ENCODE peak calls at places on chromosomes 16 and 17, in six cellular contexts. F is K562, I is A549, R is HepG2, L is GM12878, A is upper lobe of left lung. W is an unnamed sample.
A peak's percentile ranks its signal among the peaks of the same experiment; 100 is the strongest.

GRCh38 chr16:22898874-22899348 is 84.9 kb downstream of the HS3ST2 start:
- ATAC-seq in F (peak; percentile 54), A (peak; percentile 76), L (peak; percentile 60), R (peak; percentile 93), I (peak; percentile 73), W (peak; percentile 80)

GRCh38 chr17:71900830-71901229 is 220.0 kb upstream of the SOX9 start:
- ATAC-seq in F (no peak), R (no peak), I (no peak), L (no peak), A (no peak), W (no peak)

GRCh38 chr17:910503-911194 is 68.9 kb downstream of the NXN start:
- ATAC-seq in R (no peak), L (no peak), I (no peak), A (no peak), F (no peak), W (no peak)

GRCh38 chr16:80596507-80597207 is 55.9 kb downstream of the DYNLRB2 start:
- ATAC-seq in A (no peak), R (no peak), L (no peak), I (no peak), F (no peak), W (no peak)

GRCh38 chr16:7090628-7091115 is 242.0 kb upstream of the RBFOX1 start:
- ATAC-seq in L (no peak), I (no peak), R (no peak), A (no peak), F (no peak), W (no peak)

GRCh38 chr16:87463722-87464690 is 28.8 kb downstream of the ZCCHC14 start:
- ATAC-seq in R (no peak), L (peak; percentile 63), A (peak; percentile 72), F (peak; percentile 30), I (no peak), W (peak; percentile 38)

GRCh38 chr17:29667969-29668368 is 45.3 kb upstream of the CORO6 start:
- ATAC-seq in L (no peak), R (no peak), F (peak; percentile 45), I (no peak), A (no peak), W (no peak)

GRCh38 chr17:45034599-45034998 is 16.8 kb downstream of the DCAKD start:
- ATAC-seq in R (no peak), L (no peak), F (no peak), A (no peak), I (no peak), W (no peak)

DNA sequence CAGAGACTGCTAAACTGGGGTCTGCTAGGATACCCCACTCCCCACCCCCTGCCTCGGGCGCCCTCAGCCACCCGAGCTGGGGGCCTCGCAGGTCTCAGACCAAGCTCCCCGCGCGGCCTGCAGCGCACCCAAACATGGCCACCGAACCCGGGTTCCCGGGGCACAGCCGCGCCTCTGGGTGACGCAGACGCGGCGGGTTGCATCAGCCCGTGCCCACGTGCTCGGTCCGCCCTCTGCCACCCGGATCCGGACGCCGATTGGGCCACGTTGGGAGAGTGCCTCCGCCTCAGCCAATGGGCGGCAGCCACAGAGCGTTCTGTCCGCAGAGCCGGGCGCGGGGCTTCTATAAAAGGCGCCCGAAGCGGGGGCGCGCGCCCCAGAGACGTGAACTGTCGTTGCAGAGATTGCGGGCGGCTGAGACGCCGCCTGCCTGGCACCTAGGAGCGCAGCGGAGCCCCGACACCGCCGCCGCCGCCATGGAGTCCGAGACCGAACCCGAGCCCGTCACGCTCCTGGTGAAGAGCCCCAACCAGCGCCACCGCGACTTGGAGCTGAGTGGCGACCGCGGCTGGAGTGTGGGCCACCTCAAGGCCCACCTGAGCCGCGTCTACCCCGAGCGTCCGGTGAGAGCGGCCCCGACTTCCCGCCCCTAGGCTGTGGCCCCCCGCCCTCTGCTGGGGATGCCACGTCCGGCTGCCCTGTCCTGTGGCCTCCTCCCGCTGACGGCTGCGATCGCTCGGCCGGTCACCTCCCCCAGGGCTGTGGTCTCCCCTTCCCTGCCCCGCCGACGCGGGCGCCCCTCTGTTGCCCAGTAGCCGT is at the start of gene HERPUD1:
- ATAC-seq in R (peak; percentile 93), F (peak; percentile 92), A (peak; percentile 98), I (peak; percentile 94), L (peak; percentile 84), W (peak; percentile 98)
- TF ChIP-seq EP300 in R (peak; percentile 55), F (peak; percentile 18), A (peak; percentile 82), I (peak; percentile 20), L (no peak), W (no peak)

GRCh38 chr17:34996422-34997029 is 16.2 kb downstream of the LIG3 start:
- ATAC-seq in I (no peak), F (no peak), R (no peak), L (no peak), A (no peak), W (no peak)
- H3K27ac ChIP-seq in I (no peak overlapping the region), F (no peak overlapping the region), R (no peak overlapping the region), L (no peak overlapping the region), A (peak overlapping the region; percentile 53), W (peak overlapping the region; percentile 92)

DNA sequence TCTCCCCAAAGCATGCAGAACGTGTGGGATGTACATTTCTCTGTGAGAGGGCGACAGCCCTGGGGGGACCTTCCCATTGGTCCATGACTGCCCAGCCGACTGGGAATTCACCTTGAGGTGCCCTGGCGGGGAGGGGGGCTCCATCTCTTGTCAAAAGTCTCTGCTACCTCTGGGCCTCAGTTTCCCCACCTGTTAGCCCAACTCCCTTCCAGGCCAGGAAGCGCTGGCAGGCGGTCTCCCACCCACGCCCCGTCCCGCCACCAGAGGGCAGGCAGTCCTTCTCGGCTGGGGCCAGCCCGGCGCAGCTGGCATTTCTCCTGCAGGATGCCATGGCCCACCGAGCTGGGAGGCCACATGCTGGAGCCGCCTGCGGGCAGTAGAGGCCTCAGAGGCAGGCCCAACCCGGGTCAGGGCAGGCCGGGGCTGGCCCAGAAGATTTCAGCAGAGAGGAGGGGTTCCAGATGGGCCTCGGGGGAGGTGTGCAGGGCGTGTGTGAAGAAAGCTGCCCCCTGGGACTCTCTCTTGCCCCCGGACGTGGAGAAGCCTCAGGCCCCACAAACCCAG is 16.6 kb downstream of the CD7 start:
- ATAC-seq in L (peak; percentile 19), F (peak; percentile 32), R (peak; percentile 31), I (peak; percentile 26), A (no peak), W (no peak)
- TF ChIP-seq CTCF in L (peak; percentile 63), F (peak; percentile 66), R (peak; percentile 97), I (peak; percentile 86), A (peak; percentile 83), W (peak; percentile 63)

GRCh38 chr17:50686494-50687199 is 21.1 kb downstream of the ANKRD40 start:
- ATAC-seq in R (peak; percentile 78), I (peak; percentile 57), F (no peak), A (peak; percentile 38), L (no peak), W (peak; percentile 94)
- TF ChIP-seq EP300 in R (peak; percentile 94), I (peak; percentile 86), F (no peak), A (no peak), L (no peak), W (no peak)

DNA sequence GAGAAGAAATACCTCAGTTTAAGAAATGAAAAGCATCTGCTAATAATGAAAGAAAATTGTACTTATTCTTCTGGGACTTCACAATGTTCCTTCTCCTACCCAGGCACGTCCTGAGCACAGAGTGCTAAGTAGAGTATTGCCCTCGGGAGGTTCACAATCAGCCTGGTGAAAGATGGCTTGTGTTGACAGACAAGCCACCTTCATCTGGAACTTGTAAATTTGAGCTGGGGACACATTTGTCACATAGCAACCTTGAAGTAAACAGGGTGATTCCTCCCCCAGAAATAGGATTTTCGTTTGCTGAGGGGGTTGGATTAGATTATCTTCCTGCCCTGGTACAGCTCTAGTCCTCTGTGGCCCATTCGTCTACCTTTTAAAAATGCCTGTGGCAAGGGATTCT is 34.4 kb upstream of the MYH2 start:
- ATAC-seq in L (no peak), R (no peak), A (no peak), F (no peak), I (no peak), W (no peak)
- H3K27ac ChIP-seq in L (no peak overlapping the region), R (no peak overlapping the region), A (no peak overlapping the region), F (no peak overlapping the region), I (no peak overlapping the region), W (no peak overlapping the region)

GRCh38 chr16:52070341-52071057 is 476.4 kb downstream of the TOX3 start:
- ATAC-seq in F (no peak), I (no peak), R (no peak), L (no peak), A (no peak), W (no peak)

GRCh38 chr16:52071101-52071500 is 475.8 kb downstream of the TOX3 start:
- ATAC-seq in R (no peak), A (no peak), L (no peak), F (no peak), I (no peak), W (no peak)

GRCh38 chr16:52066951-52067350 is 480.0 kb downstream of the TOX3 start:
- ATAC-seq in I (no peak), L (no peak), F (no peak), A (no peak), R (no peak), W (no peak)

GRCh38 chr16:52069866-52070265 is 477.1 kb downstream of the TOX3 start:
- ATAC-seq in F (no peak), A (no peak), R (peak; percentile 90), I (no peak), L (peak; percentile 21), W (no peak)

DNA sequence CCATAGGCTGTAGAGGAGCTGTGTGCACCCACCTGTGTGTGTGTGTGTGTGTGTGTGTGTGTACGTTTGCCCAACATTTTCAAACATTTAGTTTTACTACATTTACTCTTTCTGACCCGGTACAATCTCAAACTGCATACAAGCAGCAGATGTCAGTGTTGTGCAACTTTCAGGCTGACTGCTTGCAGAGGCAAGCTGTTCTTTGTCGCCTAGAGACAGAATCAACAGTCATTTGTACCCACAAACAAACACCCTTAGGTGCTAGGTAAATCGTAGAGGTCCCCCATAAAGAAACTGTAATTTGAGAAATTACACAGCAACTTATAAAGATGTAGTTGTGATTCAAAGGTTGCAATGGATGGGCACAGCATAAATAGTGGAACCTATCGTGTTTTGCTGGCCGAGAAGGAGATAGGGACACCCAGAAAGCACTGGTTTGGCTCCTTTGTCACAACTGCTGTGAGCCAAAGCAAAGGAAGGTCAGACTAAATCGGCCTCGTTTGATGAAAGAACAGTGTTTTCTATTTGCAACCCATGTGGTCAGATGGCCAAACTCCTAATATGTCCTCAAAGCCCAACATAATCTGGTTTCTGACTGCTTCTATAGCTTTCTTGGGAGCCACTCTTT is 478.4 kb downstream of the TOX3 start:
- ATAC-seq in I (peak; percentile 34), A (peak; percentile 40), F (no peak), R (peak; percentile 72), L (peak; percentile 46), W (no peak)
- TF ChIP-seq CTCF in I (no peak), A (no peak), F (no peak), R (peak; percentile 80), L (no peak), W (no peak)

GRCh38 chr17:78366109-78366848 is 6.4 kb upstream of the SOCS3 start:
- ATAC-seq in L (peak; percentile 84), A (peak; percentile 58), R (peak; percentile 31), I (no peak), F (no peak), W (peak; percentile 16)
- TF ChIP-seq EP300 in L (no peak), A (peak; percentile 50), R (no peak), I (no peak), F (no peak), W (no peak)

W was measured in gastroesophageal sphincter.